ENCODE peak calls at places on chromosomes 2 and 18, in six cellular contexts. R, F, W, L, T and P are unnamed samples.

GRCh38 chr2:233041722-233042323 is 9.4 kb downstream of the NEU2 start:
- DNase-seq in R (peak; percentile 52), F (no peak), W (no peak), L (no peak), T (no peak), P (no peak)

GRCh38 chr2:189134485-189134884 is 45.1 kb downstream of the COL5A2 start:
- DNase-seq in R (no peak), F (no peak), W (no peak), L (no peak), T (no peak), P (no peak)

GRCh38 chr2:119849838-119850565 is 90.3 kb downstream of the PTPN4 start:
- DNase-seq in R (no peak), F (no peak), W (no peak), L (no peak), T (no peak), P (no peak)

GRCh38 chr18:71797554-71797953 is 746.6 kb downstream of the CBLN2 start:
- DNase-seq in R (no peak), F (no peak), W (no peak), L (no peak), T (no peak), P (no peak)

GRCh38 chr2:209526541-209526940 is 102.7 kb downstream of the MAP2 start:
- DNase-seq in R (peak; percentile 86), F (no peak), W (no peak), L (no peak), T (no peak), P (peak; percentile 27)

GRCh38 chr2:119008108-119008507 is 66.1 kb downstream of the MARCO start:
- DNase-seq in R (peak; percentile 37), F (peak; percentile 17), W (no peak), L (no peak), T (no peak), P (peak; percentile 28)

GRCh38 chr2:148122788-148123187 is 101.9 kb downstream of the MBD5 start:
- DNase-seq in R (no peak), F (no peak), W (no peak), L (no peak), T (no peak), P (no peak)

GRCh38 chr2:130834091-130834922 is 2.4 kb upstream of the ARHGEF4 start:
- DNase-seq in R (no peak), F (no peak), W (no peak), L (no peak), T (no peak), P (no peak)

GRCh38 chr2:160257015-160257741 is 57.1 kb upstream of the ITGB6 start:
- DNase-seq in R (no peak), F (peak; percentile 29), W (no peak), L (no peak), T (no peak), P (no peak)

GRCh38 chr2:160566717-160567116 is 73.1 kb upstream of the RBMS1 start:
- DNase-seq in R (peak; percentile 92), F (no peak), W (no peak), L (no peak), T (no peak), P (no peak)

GRCh38 chr2:80778704-80779103 is 474.2 kb upstream of the LRRTM1 start:
- DNase-seq in R (no peak), F (no peak), W (no peak), L (no peak), T (no peak), P (no peak)

GRCh38 chr2:157596992-157597681 is 31.5 kb downstream of the ACVR1C start:
- DNase-seq in R (peak; percentile 30), F (peak; percentile 72), W (peak; percentile 48), L (no peak), T (peak; percentile 12), P (peak; percentile 37)

GRCh38 chr2:176130153-176130916 is 830 bp downstream of the HOXD8 start:
- DNase-seq in R (no peak), F (peak; percentile 59), W (no peak), L (peak; percentile 85), T (no peak), P (no peak)

GRCh38 chr2:218993345-218994315 is at the start of gene CRYBA2:
- DNase-seq in R (no peak), F (no peak), W (no peak), L (no peak), T (no peak), P (no peak)

GRCh38 chr2:238425979-238426567 is 654 bp upstream of the ASB1 start:
- DNase-seq in R (peak; percentile 46), F (peak; percentile 64), W (no peak), L (no peak), T (no peak), P (no peak)

GRCh38 chr2:10452956-10453885 is 5.1 kb upstream of the ODC1 start:
- DNase-seq in R (no peak), F (no peak), W (no peak), L (no peak), T (no peak), P (no peak)

GRCh38 chr2:105792561-105792960 is 47.8 kb downstream of the NCK2 start:
- DNase-seq in R (no peak), F (no peak), W (no peak), L (no peak), T (no peak), P (no peak)

GRCh38 chr18:31482051-31482450 is 15.9 kb upstream of the DSG2 start:
- DNase-seq in R (no peak), F (no peak), W (no peak), L (no peak), T (no peak), P (no peak)

GRCh38 chr2:99354060-99354459 is 16.9 kb downstream of the EIF5B start:
- DNase-seq in R (no peak), F (no peak), W (no peak), L (no peak), T (no peak), P (no peak)

GRCh38 chr2:54457326-54458023 is 1.3 kb downstream of the SPTBN1 start:
- DNase-seq in R (no peak), F (peak; percentile 47), W (no peak), L (peak; percentile 39), T (no peak), P (peak; percentile 53)

GRCh38 chr18:69951182-69951581 is 3.5 kb upstream of the CD226 start:
- DNase-seq in R (no peak), F (no peak), W (no peak), L (no peak), T (no peak), P (no peak)

GRCh38 chr2:23493849-23494248 is 108.9 kb downstream of the KLHL29 start:
- DNase-seq in R (no peak), F (no peak), W (no peak), L (no peak), T (no peak), P (no peak)

GRCh38 chr2:96828874-96829273 is 12.8 kb downstream of the CNNM3 start:
- DNase-seq in R (no peak), F (no peak), W (no peak), L (no peak), T (no peak), P (no peak)

GRCh38 chr2:95271381-95271971 is 2.8 kb upstream of the PROM2 start:
- DNase-seq in R (no peak), F (no peak), W (no peak), L (no peak), T (no peak), P (no peak)